ENCODE peak calls at places on chromosome 14, in seven cellular contexts. P, A, X, F, G, W and H are unnamed samples.

GRCh38 chr14:76834296-76834695 is 8.1 kb downstream of the LRRC74A start:
- DNase-seq in P (no peak), A (no peak), X (no peak), F (no peak), G (no peak), W (peak; percentile 60), H (no peak)

GRCh38 chr14:89324501-89325298 is 92.3 kb downstream of the FOXN3 start:
- DNase-seq in P (no peak), A (no peak), X (no peak), F (no peak), G (no peak), W (no peak), H (no peak)

GRCh38 chr14:101927859-101928258 is 36.5 kb upstream of the DYNC1H1 start:
- DNase-seq in P (no peak), A (no peak), X (no peak), F (peak; percentile 75), G (peak; percentile 53), W (no peak), H (peak; percentile 93)

GRCh38 chr14:88142990-88143389 is 138.1 kb downstream of the GPR65 start:
- DNase-seq in P (no peak), A (no peak), X (no peak), F (no peak), G (no peak), W (no peak), H (no peak)

GRCh38 chr14:72812292-72812851 is 81.5 kb downstream of the DPF3 start:
- DNase-seq in P (no peak), A (no peak), X (no peak), F (peak; percentile 10), G (peak; percentile 27), W (no peak), H (no peak)

GRCh38 chr14:30603402-30603801 is 18.7 kb upstream of the SCFD1 start:
- DNase-seq in P (no peak), A (no peak), X (no peak), F (no peak), G (no peak), W (no peak), H (no peak)

GRCh38 chr14:89337912-89338311 is 79.1 kb downstream of the FOXN3 start:
- DNase-seq in P (no peak), A (no peak), X (no peak), F (no peak), G (no peak), W (no peak), H (no peak)

GRCh38 chr14:60350366-60350720 is 101.3 kb downstream of the PPM1A start:
- DNase-seq in P (no peak), A (no peak), X (no peak), F (no peak), G (no peak), W (no peak), H (no peak)

GRCh38 chr14:38553586-38553985 is 297.7 kb upstream of the CLEC14A start:
- DNase-seq in P (no peak), A (no peak), X (no peak), F (no peak), G (no peak), W (no peak), H (no peak)

GRCh38 chr14:72513994-72514659 is 379.8 kb downstream of the DPF3 start:
- DNase-seq in P (peak; percentile 10), A (no peak), X (no peak), F (no peak), G (no peak), W (peak; percentile 7), H (peak; percentile 50)

GRCh38 chr14:51552275-51552674 is 99.4 kb upstream of the FRMD6 start:
- DNase-seq in P (no peak), A (no peak), X (no peak), F (no peak), G (no peak), W (no peak), H (peak; percentile 58)

GRCh38 chr14:75306917-75307699 is 28.5 kb downstream of the FOS start:
- DNase-seq in P (peak; percentile 26), A (peak; percentile 34), X (no peak), F (no peak), G (no peak), W (no peak), H (peak; percentile 41)

GRCh38 chr14:75222208-75222701 is 45.8 kb upstream of the TMED10 start:
- DNase-seq in P (no peak), A (peak; percentile 33), X (peak; percentile 47), F (no peak), G (no peak), W (no peak), H (no peak)

GRCh38 chr14:74380172-74380571 is 31.9 kb downstream of the VRTN start:
- DNase-seq in P (no peak), A (no peak), X (no peak), F (no peak), G (no peak), W (no peak), H (no peak)

GRCh38 chr14:36513451-36514277 is 6.4 kb downstream of the NKX2-1 start:
- DNase-seq in P (no peak), A (no peak), X (no peak), F (no peak), G (no peak), W (no peak), H (peak; percentile 24)

GRCh38 chr14:73786632-73786941 is 65.0 kb upstream of the PTGR2 start:
- DNase-seq in P (no peak), A (no peak), X (no peak), F (peak; percentile 40), G (peak; percentile 46), W (no peak), H (peak; percentile 83)

GRCh38 chr14:54567224-54567633 is 301 bp downstream of the SAMD4A start:
- DNase-seq in P (no peak), A (no peak), X (no peak), F (peak; percentile 34), G (peak; percentile 26), W (no peak), H (peak; percentile 76)

GRCh38 chr14:77306406-77307098 is 14.1 kb downstream of the POMT2 start:
- DNase-seq in P (no peak), A (no peak), X (no peak), F (no peak), G (no peak), W (no peak), H (no peak)

GRCh38 chr14:41606249-41607118 is at the start of gene LRFN5:
- DNase-seq in P (no peak), A (no peak), X (no peak), F (no peak), G (no peak), W (no peak), H (peak; percentile 53)

GRCh38 chr14:68380304-68380840 is 412.5 kb downstream of the ZFP36L1 start:
- DNase-seq in P (no peak), A (no peak), X (no peak), F (no peak), G (no peak), W (no peak), H (no peak)

GRCh38 chr14:68386446-68386845 is 406.4 kb downstream of the ZFP36L1 start:
- DNase-seq in P (no peak), A (no peak), X (no peak), F (no peak), G (no peak), W (no peak), H (no peak)

GRCh38 chr14:68384881-68385280 is 408.0 kb downstream of the ZFP36L1 start:
- DNase-seq in P (no peak), A (no peak), X (no peak), F (no peak), G (no peak), W (peak; percentile 44), H (no peak)

GRCh38 chr14:68386950-68387779 is 405.7 kb downstream of the ZFP36L1 start:
- DNase-seq in P (no peak), A (no peak), X (no peak), F (no peak), G (no peak), W (no peak), H (peak; percentile 52)

GRCh38 chr14:68384335-68384734 is 408.5 kb downstream of the ZFP36L1 start:
- DNase-seq in P (no peak), A (no peak), X (no peak), F (peak; percentile 37), G (no peak), W (no peak), H (no peak)
- TF ChIP-seq POLR2AphosphoS5 in P (no peak), A (no peak), X (no peak), F (peak; percentile 47), G (peak; percentile 36), W (no peak), H (no peak)

GRCh38 chr14:104355101-104355691 is 216.8 kb downstream of the KIF26A start:
- DNase-seq in P (no peak), A (no peak), X (no peak), F (no peak), G (no peak), W (no peak), H (no peak)

GRCh38 chr14:104353221-104353920 is 215.0 kb downstream of the KIF26A start:
- DNase-seq in P (no peak), A (no peak), X (no peak), F (peak; percentile 5), G (peak; percentile 16), W (no peak), H (no peak)

GRCh38 chr14:104355949-104356737 is 217.8 kb downstream of the KIF26A start:
- DNase-seq in P (no peak), A (no peak), X (no peak), F (no peak), G (no peak), W (no peak), H (peak; percentile 62)

GRCh38 chr14:104352493-104353220 is 214.3 kb downstream of the KIF26A start:
- DNase-seq in P (no peak), A (no peak), X (no peak), F (no peak), G (peak; percentile 14), W (no peak), H (no peak)

GRCh38 chr14:104353921-104354701 is 215.7 kb downstream of the KIF26A start:
- DNase-seq in P (no peak), A (no peak), X (no peak), F (peak; percentile 1), G (peak; percentile 24), W (no peak), H (no peak)
- TF ChIP-seq POLR2AphosphoS5 in P (no peak), A (no peak), X (no peak), F (no peak), G (no peak), W (no peak), H (no peak)

DNA sequence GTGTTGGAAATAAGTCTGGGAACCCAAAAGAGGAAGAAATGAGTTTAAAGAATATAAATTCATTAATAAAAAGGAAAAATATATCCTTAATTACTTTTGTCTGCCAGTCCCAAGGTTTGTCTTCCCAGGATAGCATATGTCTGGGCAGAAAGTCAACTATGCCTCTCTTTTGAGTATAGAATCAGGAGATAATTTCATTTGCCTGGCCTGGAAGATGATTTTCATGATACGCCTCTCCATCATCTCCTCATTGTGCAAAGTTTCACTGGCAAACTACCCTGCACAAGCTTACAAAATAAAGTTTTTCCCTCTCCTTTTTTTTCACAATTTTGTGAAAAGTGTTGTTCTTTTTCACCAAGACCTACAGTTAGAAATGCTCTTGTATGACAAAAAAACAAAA is 340.8 kb downstream of the EGLN3 start:
- DNase-seq in P (no peak), A (no peak), X (no peak), F (no peak), G (no peak), W (no peak), H (no peak)
- TF ChIP-seq POLR2AphosphoS5 in P (no peak), A (no peak), X (no peak), F (no peak), G (no peak), W (no peak), H (peak; percentile 27)

DNA sequence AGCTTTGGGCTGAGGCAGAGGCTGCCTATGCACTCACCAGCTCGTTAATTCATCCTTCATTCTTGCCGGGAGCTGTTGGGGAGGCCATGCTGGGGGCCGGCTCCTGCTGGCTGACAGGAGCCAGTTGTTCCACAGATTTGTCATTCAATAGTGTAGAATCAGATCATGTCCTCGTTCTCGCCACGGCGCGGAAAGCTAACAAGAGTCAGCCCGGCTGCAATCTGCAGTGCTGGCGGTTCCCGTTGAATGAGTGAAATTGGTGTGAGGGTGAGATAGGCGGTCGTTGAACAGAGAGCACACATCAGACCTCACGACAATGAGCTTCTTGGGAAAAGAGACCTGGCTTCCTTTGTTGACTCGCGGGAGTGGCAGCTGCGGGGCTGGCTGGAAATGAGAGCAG is 57.5 kb downstream of the KIF26A start:
- DNase-seq in P (no peak), A (no peak), X (no peak), F (no peak), G (no peak), W (no peak), H (no peak)
- TF ChIP-seq POLR2AphosphoS5 in P (no peak), A (no peak), X (no peak), F (no peak), G (no peak), W (no peak), H (no peak)